ENCODE peak calls at places on chromosomes 3 and 15, in five cellular contexts. W, X, S, B and R are unnamed samples.

GRCh38 chr3:114450008-114450596 is 156.3 kb downstream of the TIGIT start:
- DNase-seq in W (no peak), S (no peak), X (no peak), B (peak), R (no peak)

GRCh38 chr3:186901135-186901734 is 29.1 kb upstream of the ST6GAL1 start:
- DNase-seq in S (peak), X (no peak), B (peak), W (no peak), R (no peak)

GRCh38 chr3:12351145-12351544 is 62.3 kb downstream of the PPARG start:
- DNase-seq in W (no peak), S (no peak), X (no peak), B (no peak), R (no peak)

GRCh38 chr3:181716916-181717315 is 5.2 kb downstream of the SOX2 start:
- DNase-seq in W (no peak), S (no peak), B (peak), X (no peak), R (no peak)

GRCh38 chr15:97904196-97904572 is 56.3 kb upstream of the ARRDC4 start:
- DNase-seq in W (peak), S (peak), B (peak), X (no peak), R (no peak)

GRCh38 chr3:57961177-57961827 is 46.9 kb upstream of the FLNB start:
- DNase-seq in B (no peak), X (no peak), S (no peak), W (no peak), R (no peak)

GRCh38 chr3:88574210-88574609 is 424.5 kb downstream of the C3orf38 start:
- DNase-seq in B (no peak), X (no peak), W (no peak), S (no peak), R (no peak)

GRCh38 chr3:37989821-37990480 is 635 bp upstream of the VILL start:
- DNase-seq in W (no peak), S (no peak), B (no peak), X (no peak), R (no peak)

GRCh38 chr15:36175781-36176211 is 403.6 kb upstream of the CDIN1 start:
- DNase-seq in S (no peak), B (no peak), W (no peak), X (no peak), R (no peak)

GRCh38 chr3:157529751-157530150 is 26.5 kb upstream of the VEPH1 start:
- DNase-seq in S (no peak), B (no peak), X (no peak), W (no peak), R (no peak)

GRCh38 chr15:37105795-37106333 is 5.5 kb upstream of the MEIS2 start:
- DNase-seq in B (no peak), W (no peak), X (no peak), S (no peak), R (no peak)

GRCh38 chr3:197428117-197428761 is 127.5 kb downstream of the BDH1 start:
- DNase-seq in X (no peak), S (peak), W (peak), B (peak), R (no peak)

GRCh38 chr3:189961525-189962161 is 159.1 kb downstream of the P3H2 start:
- DNase-seq in W (peak), X (peak), B (peak), S (peak), R (peak)

GRCh38 chr3:81728766-81729544 is 32.5 kb downstream of the GBE1 start:
- DNase-seq in X (no peak), B (peak), S (no peak), W (no peak), R (no peak)

GRCh38 chr3:27507515-27508266 is 23.5 kb upstream of the SLC4A7 start:
- DNase-seq in W (no peak), X (no peak), B (peak), S (peak), R (no peak)

GRCh38 chr15:58159827-58160386 is 21.7 kb downstream of the AQP9 start:
- DNase-seq in B (no peak), S (no peak), W (no peak), X (no peak), R (no peak)

GRCh38 chr3:16132926-16133325 is 41.6 kb upstream of the GALNT15 start:
- DNase-seq in S (no peak), W (no peak), X (no peak), B (no peak), R (no peak)

GRCh38 chr3:171862993-171863521 is 19.9 kb downstream of the TMEM212 start:
- DNase-seq in W (no peak), S (peak), B (no peak), X (no peak), R (no peak)

GRCh38 chr3:42790714-42791229 is 13.5 kb downstream of the HIGD1A start:
- DNase-seq in B (no peak), X (no peak), S (no peak), W (no peak), R (no peak)

GRCh38 chr15:30990451-30991300 is 752 bp downstream of the MTMR10 start:
- DNase-seq in B (peak), W (no peak), X (no peak), S (peak), R (no peak)

GRCh38 chr3:89116486-89116885 is 9.1 kb downstream of the EPHA3 start:
- DNase-seq in X (no peak), W (no peak), B (no peak), S (no peak), R (no peak)

GRCh38 chr3:16203031-16203430 is 28.6 kb downstream of the GALNT15 start:
- DNase-seq in X (no peak), B (peak), S (no peak), W (peak), R (peak)

GRCh38 chr3:126287536-126288181 is 69.5 kb downstream of the KLF15 start:
- DNase-seq in S (peak), B (peak), X (no peak), W (no peak), R (no peak)

GRCh38 chr3:122988507-122988906 is 39.1 kb downstream of the SEMA5B start:
- DNase-seq in B (no peak), X (no peak), S (no peak), W (no peak), R (no peak)

GRCh38 chr15:99584081-99584600 is 18.4 kb downstream of the MEF2A start:
- DNase-seq in W (no peak), X (no peak), B (peak), S (no peak), R (no peak)

GRCh38 chr3:152835311-152836102 is 576 bp downstream of the P2RY1 start:
- DNase-seq in W (no peak), S (peak), B (peak), X (no peak), R (no peak)

GRCh38 chr3:67418539-67419529 is 235.6 kb downstream of the SUCLG2 start:
- DNase-seq in B (no peak), X (no peak), W (no peak), S (no peak), R (no peak)